ENCODE peak calls at places on chromosomes 12 and 14, in six cellular contexts. J is A549, V is sigmoid colon, N is heart left ventricle, P is HCT116, S is stomach. G is an unnamed sample.

GRCh38 chr12:54306925-54307731 is 6.3 kb upstream of the NFE2 start:
- DNase-seq in J (peak), P (peak), N (peak), S (peak), V (peak), G (peak)

GRCh38 chr14:95915326-95915725 is 38.7 kb downstream of the TUNAR start:
- DNase-seq in N (no peak), P (no peak), S (no peak), V (no peak), J (no peak), G (no peak)

GRCh38 chr12:100611031-100611430 is 37.5 kb downstream of the GAS2L3 start:
- DNase-seq in S (no peak), P (no peak), N (no peak), V (no peak), J (no peak), G (no peak)

GRCh38 chr12:24479131-24479530 is 469.8 kb downstream of the BCAT1 start:
- DNase-seq in P (no peak), S (no peak), V (no peak), J (no peak), N (no peak), G (no peak)

GRCh38 chr12:58887071-58887470 is 33.2 kb downstream of the LRIG3 start:
- DNase-seq in V (no peak), P (no peak), N (no peak), J (no peak), S (no peak), G (no peak)

GRCh38 chr12:1434296-1434955 is 160.0 kb downstream of the FBXL14 start:
- DNase-seq in S (no peak), N (no peak), J (no peak), V (no peak), P (no peak), G (no peak)

GRCh38 chr14:21902561-21903199 is 229.1 kb upstream of the OR4E1 start:
- DNase-seq in P (no peak), V (no peak), S (no peak), J (peak), N (no peak), G (no peak)

GRCh38 chr14:89422181-89422951 is 5.3 kb upstream of the FOXN3 start:
- DNase-seq in J (no peak), N (no peak), P (no peak), S (peak), V (peak), G (no peak)

GRCh38 chr12:25421651-25422150 is 131.4 kb downstream of the LMNTD1 start:
- DNase-seq in J (no peak), N (no peak), V (no peak), S (no peak), P (no peak), G (no peak)

GRCh38 chr12:76611533-76611932 is 52.0 kb upstream of the OSBPL8 start:
- DNase-seq in N (no peak), V (no peak), P (no peak), S (no peak), J (peak), G (no peak)

GRCh38 chr12:643478-644292 is 19.6 kb downstream of the NINJ2 start:
- DNase-seq in J (no peak), S (peak), V (peak), P (no peak), N (no peak), G (no peak)

GRCh38 chr12:120791669-120792176 is 66.1 kb downstream of the ACADS start:
- DNase-seq in S (no peak), V (no peak), P (no peak), N (no peak), J (no peak), G (no peak)
- H3K4me3 ChIP-seq in S (no peak), V (no peak), P (no peak), N (no peak), J (no peak), G (no peak)

DNA sequence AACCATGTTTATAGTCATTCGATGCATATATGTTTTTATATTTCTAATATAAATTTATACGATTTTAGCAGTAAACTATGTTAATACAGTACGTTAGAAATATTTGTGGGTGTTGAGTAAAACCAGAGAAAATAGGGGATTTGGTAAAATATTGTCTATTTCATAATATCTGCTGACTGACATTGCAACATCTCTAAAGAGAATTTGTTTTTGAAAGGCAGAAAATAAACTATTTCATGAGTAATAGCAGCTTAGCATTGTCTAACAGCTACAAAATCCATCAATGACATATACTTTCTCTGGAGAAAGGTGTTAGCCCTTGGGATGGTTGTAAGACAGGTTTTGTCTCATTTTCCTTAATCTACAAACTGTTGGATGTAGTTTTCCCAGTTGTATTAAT is 144.9 kb downstream of the PDE3A start:
- DNase-seq in P (no peak), N (no peak), V (no peak), J (no peak), S (no peak), G (no peak)
- TF ChIP-seq POLR2A in P (no peak), N (no peak), V (no peak), J (no peak), S (no peak), G (no peak)

GRCh38 chr12:13162904-13163303 is 33.6 kb upstream of the EMP1 start:
- DNase-seq in N (no peak), S (no peak), V (no peak), P (no peak), J (no peak), G (no peak)

GRCh38 chr12:13164859-13165577 is 31.5 kb upstream of the EMP1 start:
- DNase-seq in J (no peak), S (no peak), N (no peak), V (no peak), P (no peak), G (no peak)

GRCh38 chr12:13164271-13164670 is 32.3 kb upstream of the EMP1 start:
- DNase-seq in P (no peak), N (no peak), S (no peak), J (no peak), V (no peak), G (no peak)

GRCh38 chr12:13163868-13164267 is 32.7 kb upstream of the EMP1 start:
- DNase-seq in N (no peak), J (no peak), P (no peak), S (no peak), V (no peak), G (no peak)

GRCh38 chr12:13161172-13161571 is 35.4 kb upstream of the EMP1 start:
- DNase-seq in J (no peak), V (no peak), N (no peak), P (no peak), S (no peak), G (no peak)
- TF ChIP-seq CTCF in J (no peak), V (no peak), N (no peak), P (peak), S (no peak), G (no peak)

DNA sequence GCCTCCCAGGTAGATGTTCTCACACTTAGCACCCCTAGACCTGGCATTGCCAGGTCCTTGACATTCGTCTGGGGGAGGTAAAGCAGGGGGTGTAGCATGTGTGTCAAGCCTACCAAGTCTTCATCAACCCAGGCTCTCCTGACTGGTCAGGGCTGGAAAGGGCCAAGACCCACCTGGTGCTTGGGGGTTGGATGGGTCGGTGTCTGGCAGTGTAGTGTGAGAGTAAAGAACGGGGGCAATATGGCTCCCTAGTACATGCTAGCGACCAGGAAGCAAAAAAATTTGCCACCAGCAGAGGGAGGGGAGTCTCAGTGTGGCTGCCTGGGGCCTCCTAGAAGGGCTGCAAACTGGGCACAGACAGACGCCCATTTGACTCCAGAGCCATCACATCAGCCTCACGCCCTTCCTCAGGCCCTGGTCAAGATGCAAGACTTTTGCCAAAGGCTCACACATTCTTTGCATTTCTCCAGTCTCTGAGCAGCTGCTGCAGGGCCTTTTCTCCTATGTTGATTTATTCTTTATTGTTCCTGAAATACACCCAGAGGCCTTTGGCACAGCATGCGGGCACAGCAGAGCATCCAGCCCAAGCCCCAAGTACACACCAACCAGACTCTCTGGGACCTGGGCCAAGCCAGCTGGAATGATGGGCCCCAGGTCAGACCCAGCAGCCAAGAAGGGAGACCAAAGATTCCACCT is 38.3 kb upstream of the PNMA1 start:
- DNase-seq in V (peak), J (peak), P (no peak), N (peak), S (peak), G (no peak)
- H3K4me3 ChIP-seq in V (peak), J (no peak), P (no peak), N (no peak), S (peak), G (no peak)

GRCh38 chr12:56222531-56222895 is 791 bp upstream of the RNF41 start:
- DNase-seq in S (no peak), J (no peak), N (no peak), P (no peak), V (no peak), G (no peak)

GRCh38 chr12:56221233-56221756 is 427 bp downstream of the RNF41 start:
- DNase-seq in N (peak), J (peak), S (peak), V (peak), P (no peak), G (no peak)

GRCh38 chr12:56220611-56221232 is 1.0 kb downstream of the RNF41 start:
- DNase-seq in S (no peak), N (no peak), V (no peak), P (no peak), J (no peak), G (no peak)

GRCh38 chr12:56223571-56224101 is 506 bp upstream of the NABP2 start:
- DNase-seq in V (no peak), N (no peak), P (no peak), J (no peak), S (no peak), G (no peak)

DNA sequence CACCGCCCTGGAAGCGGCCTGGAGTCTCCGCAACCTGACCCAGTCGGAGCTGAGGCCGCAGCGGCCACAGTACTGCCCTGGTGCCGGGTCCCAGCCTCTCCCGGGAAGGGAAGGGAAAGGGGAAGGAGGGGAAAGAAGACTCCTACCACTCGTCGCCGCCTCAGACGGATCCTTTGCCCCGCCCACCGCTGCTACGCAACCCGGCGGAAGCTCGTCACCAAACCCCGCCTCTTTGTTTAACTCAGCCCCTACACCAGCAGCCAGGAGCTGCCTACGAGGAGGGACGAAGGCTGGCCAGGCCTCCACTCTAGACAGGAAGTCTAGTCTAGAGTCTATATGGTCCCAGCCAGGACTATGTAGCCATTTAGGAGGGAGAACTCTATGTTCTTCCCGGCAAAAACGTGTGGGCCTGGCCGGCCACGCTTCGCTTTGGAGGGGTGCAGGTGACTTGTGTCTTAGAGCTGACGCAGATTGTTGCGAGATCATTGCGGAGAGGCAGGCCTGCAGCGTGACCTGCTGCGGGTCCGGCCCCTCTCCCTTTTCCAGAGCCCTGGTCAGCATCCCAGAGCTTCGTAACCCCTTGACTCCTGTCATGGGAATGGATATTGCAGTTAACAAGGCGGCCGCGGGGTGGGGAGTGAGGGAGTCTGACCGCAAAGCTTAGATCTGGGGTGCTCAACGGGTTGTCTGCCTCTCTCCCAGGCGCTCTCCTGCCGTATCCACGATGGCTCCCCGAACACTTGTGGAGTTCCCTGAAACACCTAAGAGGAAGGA is at the start of gene RNF41:
- DNase-seq in P (peak), N (peak), J (peak), V (peak), S (peak), G (peak)
- TF ChIP-seq POLR2A in P (peak), N (peak), J (peak), V (peak), S (no peak), G (no peak)

DNA sequence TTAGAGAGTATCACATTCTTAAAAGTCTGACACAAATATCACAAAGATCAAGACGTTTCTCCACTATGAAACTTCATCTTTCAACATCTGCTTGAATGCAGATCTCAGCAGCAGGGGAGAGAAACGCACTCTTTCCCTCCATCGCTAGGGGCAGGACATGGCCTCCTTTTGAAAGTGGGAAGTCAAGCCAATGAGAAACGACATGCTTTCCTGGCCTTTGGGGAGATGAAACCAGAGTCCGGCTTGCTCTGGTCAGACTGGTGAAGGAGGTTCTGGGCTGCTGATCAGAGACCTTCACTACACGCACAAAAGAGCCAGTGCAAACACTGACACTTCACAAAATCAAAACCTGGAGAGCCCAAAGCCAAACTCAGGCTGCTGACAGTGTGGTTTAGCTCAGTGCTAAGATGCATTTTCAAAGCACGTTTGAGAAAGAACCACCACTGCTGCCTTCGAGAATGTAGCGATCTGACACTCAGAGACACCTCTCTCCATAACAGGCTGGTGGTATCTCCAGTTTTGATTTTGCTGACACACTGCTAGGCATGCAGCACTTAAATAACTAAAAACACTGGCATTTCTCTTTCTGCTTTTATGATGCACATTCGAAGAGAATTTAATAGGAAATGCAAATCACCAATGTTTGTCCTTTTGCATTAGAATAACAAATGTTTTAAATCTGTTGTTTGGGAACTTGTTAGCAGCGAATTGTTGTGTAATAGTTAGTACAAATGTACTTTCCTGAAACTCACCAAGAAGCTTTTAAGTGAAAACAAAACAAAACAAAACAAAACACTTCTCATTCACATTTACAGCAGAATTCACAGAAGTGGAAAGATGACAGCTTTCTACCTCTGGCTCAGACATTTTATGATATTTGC is 93.9 kb upstream of the OVCH1 start:
- DNase-seq in S (no peak), V (no peak), P (no peak), N (peak), J (peak), G (no peak)
- TF ChIP-seq CTCF in S (no peak), V (no peak), P (no peak), N (peak), J (no peak), G (no peak)

GRCh38 chr14:75986439-75986765 is 839 bp downstream of the IFT43 start:
- DNase-seq in J (no peak), V (no peak), S (no peak), P (no peak), N (no peak), G (no peak)
- H3K4me3 ChIP-seq in J (peak), V (peak), S (peak), P (peak), N (peak), G (peak)

DNA sequence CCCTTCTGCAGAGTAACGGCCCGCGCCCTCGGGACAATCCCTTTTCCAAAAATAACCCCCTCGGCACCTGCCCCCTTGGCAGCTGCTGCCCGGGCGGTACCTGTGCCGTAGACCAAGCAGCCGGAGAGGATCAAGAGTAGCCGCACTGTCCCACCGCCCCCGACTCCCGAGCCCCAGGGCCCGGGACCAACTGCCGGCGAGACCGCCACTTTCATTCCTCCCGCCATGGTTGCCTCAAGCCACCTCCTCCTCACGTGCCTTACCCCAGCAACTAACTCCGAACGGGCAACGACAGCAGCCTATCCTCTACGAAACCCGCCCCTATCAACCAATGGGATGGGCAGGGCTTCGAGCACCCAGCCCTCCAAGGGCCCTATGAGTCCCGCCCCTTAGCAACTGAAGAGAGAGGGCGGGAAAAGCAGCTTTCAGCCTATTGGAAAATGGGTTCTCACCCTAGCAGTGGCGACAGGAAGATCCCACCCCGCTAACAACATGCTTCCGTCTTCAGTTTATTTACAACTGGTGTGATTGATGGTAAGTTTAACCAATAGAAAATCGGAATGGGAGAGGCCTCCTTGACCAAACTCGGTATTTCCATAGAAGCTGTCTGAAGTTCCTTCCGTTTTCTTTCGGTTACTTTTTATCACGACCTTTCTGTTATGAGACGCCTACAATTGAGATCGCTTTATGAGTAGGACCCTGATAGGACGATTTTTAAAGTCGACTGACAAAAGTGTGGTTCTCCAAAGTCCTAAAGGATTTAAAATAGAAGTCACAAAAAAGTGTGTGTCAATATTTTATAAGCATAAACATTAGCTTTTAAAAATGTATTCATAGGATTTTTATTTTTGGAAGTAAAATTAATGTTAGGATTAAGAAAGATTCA is at the start of gene NEMP1:
- DNase-seq in P (peak), V (peak), J (peak), N (peak), S (peak), G (peak)
- TF ChIP-seq POLR2A in P (peak), V (no peak), J (peak), N (peak), S (no peak), G (peak)

G was measured in esophagus squamous epithelium.